ENCODE peak calls at places on chromosomes 1 and 21, in seven cellular contexts. F, U, X, N, Q, O and Z are unnamed samples.

GRCh38 chr1:3198371-3199287 is 129.6 kb downstream of the PRDM16 start:
- DNase-seq in F (no peak), U (no peak), X (no peak), N (no peak), Q (no peak), O (no peak), Z (no peak)

GRCh38 chr21:25826652-25827051 is 91.9 kb downstream of the GABPA start:
- DNase-seq in F (no peak), U (no peak), X (no peak), N (no peak), Q (no peak), O (no peak), Z (no peak)

GRCh38 chr1:11967028-11967547 is 13.2 kb upstream of the MFN2 start:
- DNase-seq in F (no peak), U (peak; percentile 54), X (no peak), N (no peak), Q (no peak), O (no peak), Z (peak; percentile 81)

GRCh38 chr1:15354580-15354965 is 55.1 kb upstream of the EFHD2 start:
- DNase-seq in F (no peak), U (peak; percentile 47), X (no peak), N (no peak), Q (no peak), O (no peak), Z (no peak)

GRCh38 chr1:32539584-32540571 is 651 bp downstream of the ZBTB8A start:
- DNase-seq in F (no peak), U (peak; percentile 44), X (peak; percentile 20), N (no peak), Q (no peak), O (peak; percentile 56), Z (no peak)

GRCh38 chr1:203116048-203116810 is 11.3 kb upstream of the ADORA1 start:
- DNase-seq in F (no peak), U (no peak), X (no peak), N (peak; percentile 25), Q (no peak), O (peak; percentile 67), Z (no peak)

GRCh38 chr21:46051821-46052675 is 45.9 kb upstream of the COL6A2 start:
- DNase-seq in F (no peak), U (no peak), X (no peak), N (no peak), Q (no peak), O (no peak), Z (no peak)

GRCh38 chr1:26029864-26030481 is 8.4 kb downstream of the EXTL1 start:
- DNase-seq in F (no peak), U (no peak), X (no peak), N (no peak), Q (no peak), O (no peak), Z (no peak)

GRCh38 chr1:222441006-222441620 is 106.8 kb downstream of the HHIPL2 start:
- DNase-seq in F (no peak), U (no peak), X (no peak), N (no peak), Q (no peak), O (no peak), Z (no peak)

GRCh38 chr1:9317591-9318331 is 25.1 kb downstream of the SPSB1 start:
- DNase-seq in F (no peak), U (no peak), X (no peak), N (no peak), Q (no peak), O (peak; percentile 80), Z (no peak)

GRCh38 chr1:31376374-31377134 is 3.7 kb upstream of the FABP3 start:
- DNase-seq in F (no peak), U (peak; percentile 96), X (no peak), N (no peak), Q (peak; percentile 99), O (no peak), Z (no peak)

GRCh38 chr1:9867408-9868243 is 42.4 kb downstream of the CTNNBIP1 start:
- DNase-seq in F (peak; percentile 90), U (peak; percentile 87), X (peak; percentile 75), N (peak; percentile 92), Q (no peak), O (peak; percentile 90), Z (peak; percentile 73)

GRCh38 chr1:34740161-34740875 is 14.5 kb upstream of the GJB5 start:
- DNase-seq in F (no peak), U (no peak), X (no peak), N (no peak), Q (no peak), O (no peak), Z (no peak)

GRCh38 chr1:179958359-179958758 is 3.7 kb downstream of the CEP350 start:
- DNase-seq in F (no peak), U (no peak), X (no peak), N (no peak), Q (no peak), O (no peak), Z (no peak)

GRCh38 chr1:182990413-182991144 is 32.6 kb upstream of the LAMC1 start:
- DNase-seq in F (no peak), U (peak; percentile 24), X (no peak), N (no peak), Q (no peak), O (no peak), Z (no peak)

GRCh38 chr1:223231581-223231980 is 88.5 kb upstream of the TLR5 start:
- DNase-seq in F (no peak), U (no peak), X (no peak), N (peak; percentile 34), Q (no peak), O (no peak), Z (no peak)

GRCh38 chr1:55055084-55055882 is 15.9 kb downstream of the PCSK9 start:
- DNase-seq in F (no peak), U (no peak), X (no peak), N (no peak), Q (no peak), O (no peak), Z (no peak)

GRCh38 chr1:71030021-71030420 is 17.6 kb downstream of the PTGER3 start:
- DNase-seq in F (no peak), U (no peak), X (no peak), N (no peak), Q (no peak), O (no peak), Z (no peak)

GRCh38 chr1:177077734-177078489 is 86.6 kb downstream of the ASTN1 start:
- DNase-seq in F (no peak), U (no peak), X (no peak), N (no peak), Q (peak; percentile 16), O (no peak), Z (no peak)

GRCh38 chr1:190179817-190180216 is 297.8 kb downstream of the BRINP3 start:
- DNase-seq in F (no peak), U (no peak), X (no peak), N (no peak), Q (no peak), O (no peak), Z (no peak)

GRCh38 chr1:54591127-54591756 is 32.1 kb downstream of the FAM151A start:
- DNase-seq in F (no peak), U (no peak), X (no peak), N (no peak), Q (no peak), O (no peak), Z (no peak)

GRCh38 chr1:113248494-113248893 is 141.8 kb upstream of the MAGI3 start:
- DNase-seq in F (no peak), U (no peak), X (no peak), N (no peak), Q (no peak), O (no peak), Z (no peak)

GRCh38 chr1:67855444-67855843 is 22.2 kb upstream of the GNG12 start:
- DNase-seq in F (no peak), U (no peak), X (no peak), N (no peak), Q (no peak), O (no peak), Z (no peak)

GRCh38 chr1:24411963-24412362 is 1.6 kb downstream of the STPG1 start:
- DNase-seq in F (no peak), U (peak; percentile 50), X (no peak), N (peak; percentile 34), Q (no peak), O (no peak), Z (no peak)

GRCh38 chr1:30305519-30305918 is 417.9 kb downstream of the MATN1 start:
- DNase-seq in F (no peak), U (no peak), X (no peak), N (peak; percentile 22), Q (no peak), O (peak; percentile 11), Z (no peak)

GRCh38 chr1:223462047-223462446 is 68.8 kb downstream of the CCDC185 start:
- DNase-seq in F (no peak), U (no peak), X (no peak), N (no peak), Q (no peak), O (no peak), Z (no peak)

GRCh38 chr1:163084330-163084729 is 15.2 kb downstream of the RGS4 start:
- DNase-seq in F (no peak), U (no peak), X (no peak), N (no peak), Q (no peak), O (no peak), Z (no peak)

GRCh38 chr1:179031855-179032513 is 6.3 kb downstream of the FAM20B start:
- DNase-seq in F (no peak), U (no peak), X (no peak), N (no peak), Q (no peak), O (no peak), Z (no peak)

GRCh38 chr1:202349263-202349928 is 897 bp downstream of the PPP1R12B start:
- DNase-seq in F (no peak), U (peak; percentile 68), X (peak; percentile 26), N (peak; percentile 44), Q (no peak), O (no peak), Z (no peak)

GRCh38 chr1:25580933-25581332 is 35.7 kb upstream of the MAN1C1 start:
- DNase-seq in F (no peak), U (no peak), X (no peak), N (no peak), Q (no peak), O (no peak), Z (no peak)

GRCh38 chr21:42765656-42766055 is 112.2 kb downstream of the PDE9A start:
- DNase-seq in F (no peak), U (no peak), X (no peak), N (no peak), Q (no peak), O (no peak), Z (no peak)

GRCh38 chr1:167043752-167044488 is 46.3 kb downstream of the GPA33 start:
- DNase-seq in F (peak; percentile 63), U (no peak), X (peak; percentile 48), N (peak; percentile 90), Q (no peak), O (peak; percentile 64), Z (no peak)

GRCh38 chr1:38287036-38287435 is 240.4 kb upstream of the POU3F1 start:
- DNase-seq in F (no peak), U (no peak), X (no peak), N (no peak), Q (no peak), O (no peak), Z (no peak)

GRCh38 chr1:243316366-243316989 is 60.6 kb downstream of the SDCCAG8 start:
- DNase-seq in F (no peak), U (no peak), X (no peak), N (no peak), Q (no peak), O (no peak), Z (no peak)

GRCh38 chr1:119475866-119476439 is 31.1 kb upstream of the HSD3B1 start:
- DNase-seq in F (peak; percentile 4), U (peak; percentile 15), X (peak; percentile 75), N (peak; percentile 58), Q (no peak), O (no peak), Z (peak; percentile 73)

GRCh38 chr21:15730484-15731242 is 881 bp downstream of the USP25 start:
- DNase-seq in F (no peak), U (no peak), X (no peak), N (peak; percentile 60), Q (no peak), O (peak; percentile 77), Z (no peak)

GRCh38 chr1:151362308-151363155 is 10.0 kb downstream of the SELENBP1 start:
- DNase-seq in F (no peak), U (no peak), X (no peak), N (no peak), Q (no peak), O (no peak), Z (no peak)

GRCh38 chr21:37828515-37828914 is 87.7 kb downstream of the KCNJ6 start:
- DNase-seq in F (no peak), U (no peak), X (no peak), N (no peak), Q (no peak), O (no peak), Z (no peak)